ENCODE peak calls at places on chromosomes 7 and 10, in ten cellular contexts. R is cardiac muscle cell, B is fibroblast of pulmonary artery, K is OCI-LY7, L is cardiac fibroblast, N is colonic mucosa, X is tibial nerve, H is GM12878, W is GM10248, Q is lower leg skin. T is an unnamed sample.

GRCh38 chr7:33807779-33808482 is 97.4 kb upstream of the BMPER start:
- DNase-seq in R (peak), B (peak), K (peak), L (peak), N (peak), X (no peak), H (no peak), W (no peak), Q (no peak), T (peak)

GRCh38 chr10:94224656-94225055 is 138.1 kb downstream of the NOC3L start:
- DNase-seq in R (no peak), B (no peak), K (no peak), L (peak), N (no peak), X (no peak), H (no peak), W (no peak), Q (no peak), T (no peak)

GRCh38 chr7:101133621-101134398 is 6.9 kb downstream of the SERPINE1 start:
- DNase-seq in R (no peak), B (peak), K (no peak), L (peak), N (no peak), X (no peak), H (no peak), W (no peak), Q (no peak), T (no peak)

GRCh38 chr7:151236406-151236805 is 4.1 kb downstream of the CHPF2 start:
- DNase-seq in R (no peak), B (no peak), K (no peak), L (no peak), N (no peak), X (no peak), H (no peak), W (no peak), Q (no peak), T (no peak)

GRCh38 chr7:15603124-15603523 is 41.3 kb upstream of the AGMO start:
- DNase-seq in R (no peak), B (no peak), K (no peak), L (peak), N (no peak), X (no peak), H (no peak), W (no peak), Q (no peak), T (no peak)

GRCh38 chr7:54141565-54141964 is 400.6 kb upstream of the VSTM2A start:
- DNase-seq in R (no peak), B (no peak), K (no peak), L (peak), N (no peak), X (no peak), H (no peak), W (no peak), Q (no peak), T (no peak)

GRCh38 chr7:100679129-100679926 is 5.8 kb downstream of the GNB2 start:
- DNase-seq in R (no peak), B (no peak), K (no peak), L (no peak), N (no peak), X (no peak), H (no peak), W (no peak), Q (no peak), T (no peak)

GRCh38 chr10:132138596-132138995 is 48.2 kb upstream of the DPYSL4 start:
- DNase-seq in R (no peak), B (no peak), K (no peak), L (no peak), N (no peak), X (no peak), H (no peak), W (no peak), Q (no peak), T (no peak)

GRCh38 chr10:95818663-95819062 is 62.7 kb downstream of the ENTPD1 start:
- DNase-seq in R (no peak), B (peak), K (no peak), L (peak), N (no peak), X (no peak), H (no peak), W (no peak), Q (no peak), T (no peak)

GRCh38 chr7:50778189-50778588 is 4.5 kb downstream of the GRB10 start:
- DNase-seq in R (no peak), B (no peak), K (no peak), L (no peak), N (no peak), X (no peak), H (no peak), W (no peak), Q (no peak), T (no peak)

GRCh38 chr10:16890691-16891090 is 73.5 kb upstream of the RSU1 start:
- DNase-seq in R (no peak), B (no peak), K (no peak), L (no peak), N (no peak), X (no peak), H (no peak), W (no peak), Q (no peak), T (no peak)

GRCh38 chr10:102675887-102676616 is 31.8 kb downstream of the TRIM8 start:
- DNase-seq in R (no peak), B (peak), K (no peak), L (peak), N (no peak), X (no peak), H (no peak), W (peak), Q (peak), T (no peak)

GRCh38 chr7:148514236-148514635 is 76.3 kb upstream of the C7orf33 start:
- DNase-seq in R (no peak), B (no peak), K (no peak), L (no peak), N (no peak), X (no peak), H (no peak), W (no peak), Q (no peak), T (no peak)

GRCh38 chr7:1854521-1855395 is 184.7 kb downstream of the ELFN1 start:
- DNase-seq in R (no peak), B (no peak), K (no peak), L (no peak), N (no peak), X (no peak), H (no peak), W (no peak), Q (no peak), T (no peak)

GRCh38 chr7:99092064-99092720 is 51.7 kb downstream of the SMURF1 start:
- DNase-seq in R (no peak), B (no peak), K (no peak), L (no peak), N (no peak), X (no peak), H (no peak), W (no peak), Q (no peak), T (no peak)

GRCh38 chr10:133616371-133617130 is 10.0 kb downstream of the FRG2B start:
- DNase-seq in R (no peak), B (no peak), K (no peak), L (peak), N (peak), X (no peak), H (no peak), W (no peak), Q (no peak), T (no peak)

GRCh38 chr10:132515811-132516726 is 21.5 kb upstream of the INPP5A start:
- DNase-seq in R (no peak), B (no peak), K (no peak), L (no peak), N (no peak), X (no peak), H (no peak), W (no peak), Q (no peak), T (no peak)

GRCh38 chr7:98927125-98927524 is 48.8 kb downstream of the TRRAP start:
- DNase-seq in R (no peak), B (no peak), K (no peak), L (no peak), N (no peak), X (no peak), H (no peak), W (no peak), Q (no peak), T (no peak)

GRCh38 chr10:62617702-62618451 is 186.6 kb upstream of the ADO start:
- DNase-seq in R (no peak), B (no peak), K (no peak), L (no peak), N (no peak), X (no peak), H (no peak), W (no peak), Q (no peak), T (no peak)

GRCh38 chr10:70255329-70256299 is 22.4 kb upstream of the PPA1 start:
- DNase-seq in R (no peak), B (peak), K (no peak), L (peak), N (peak), X (no peak), H (no peak), W (peak), Q (no peak), T (no peak)

GRCh38 chr7:6164491-6164890 is 107.9 kb downstream of the CYTH3 start:
- DNase-seq in R (no peak), B (no peak), K (no peak), L (no peak), N (no peak), X (no peak), H (no peak), W (no peak), Q (no peak), T (no peak)

GRCh38 chr10:74329873-74330272 is 178.9 kb downstream of the ADK start:
- DNase-seq in R (no peak), B (peak), K (no peak), L (peak), N (no peak), X (no peak), H (no peak), W (no peak), Q (no peak), T (no peak)

GRCh38 chr10:114199239-114199638 is 20.1 kb downstream of the TDRD1 start:
- DNase-seq in R (no peak), B (no peak), K (no peak), L (no peak), N (no peak), X (no peak), H (no peak), W (no peak), Q (no peak), T (no peak)

GRCh38 chr7:41058986-41059741 is 643.7 kb downstream of the INHBA start:
- DNase-seq in R (no peak), B (peak), K (no peak), L (peak), N (peak), X (no peak), H (no peak), W (no peak), Q (no peak), T (no peak)

GRCh38 chr10:54904833-54905232 is 103.8 kb upstream of the PCDH15 start:
- DNase-seq in R (no peak), B (no peak), K (no peak), L (no peak), N (no peak), X (no peak), H (no peak), W (no peak), Q (no peak), T (no peak)

GRCh38 chr10:57247271-57247670 is 886.2 kb upstream of the ZWINT start:
- DNase-seq in R (no peak), B (no peak), K (no peak), L (no peak), N (no peak), X (no peak), H (no peak), W (no peak), Q (no peak), T (no peak)

DNA sequence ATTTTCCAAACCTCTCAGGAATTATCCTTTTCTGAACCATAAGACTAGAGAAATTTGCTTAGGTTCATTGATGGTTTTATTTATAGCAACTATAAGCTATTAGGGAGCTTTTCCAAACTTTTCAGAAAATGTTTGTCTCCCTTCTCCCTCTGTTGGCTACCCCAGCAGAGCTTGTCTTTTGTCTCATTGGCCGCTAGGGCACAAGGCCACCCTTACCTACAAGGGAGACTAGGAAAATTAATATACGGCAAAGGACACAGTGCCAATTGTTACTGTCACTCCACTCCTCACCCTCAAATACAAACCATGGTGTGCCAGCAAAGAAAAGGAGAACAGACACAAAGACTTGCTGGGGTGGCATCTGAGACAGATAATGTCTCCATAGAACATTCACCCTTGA is 471.4 kb downstream of the XPNPEP1 start:
- DNase-seq in R (no peak), B (no peak), K (no peak), L (no peak), N (no peak), X (no peak), H (no peak), W (no peak), Q (no peak), T (no peak)
- TF ChIP-seq CTCF in R (no peak), B (no peak), K (no peak), L (no peak), N (no peak), X (no peak), H (no peak), W (no peak), Q (no peak), T (no peak)

GRCh38 chr10:36281871-36282331 is 639.8 kb upstream of the FZD8 start:
- DNase-seq in R (peak), B (peak), K (no peak), L (no peak), N (no peak), X (peak), H (no peak), W (no peak), Q (no peak), T (no peak)
- TF ChIP-seq CTCF in R (no peak), B (no peak), K (no peak), L (no peak), N (no peak), X (no peak), H (no peak), W (no peak), Q (no peak), T (no peak)

GRCh38 chr10:56116684-56117083 is 244.4 kb downstream of the ZWINT start:
- DNase-seq in R (peak), B (no peak), K (no peak), L (no peak), N (no peak), X (no peak), H (no peak), W (no peak), Q (no peak), T (no peak)
- TF ChIP-seq CTCF in R (no peak), B (no peak), K (peak), L (no peak), N (no peak), X (no peak), H (peak), W (no peak), Q (no peak), T (peak)

DNA sequence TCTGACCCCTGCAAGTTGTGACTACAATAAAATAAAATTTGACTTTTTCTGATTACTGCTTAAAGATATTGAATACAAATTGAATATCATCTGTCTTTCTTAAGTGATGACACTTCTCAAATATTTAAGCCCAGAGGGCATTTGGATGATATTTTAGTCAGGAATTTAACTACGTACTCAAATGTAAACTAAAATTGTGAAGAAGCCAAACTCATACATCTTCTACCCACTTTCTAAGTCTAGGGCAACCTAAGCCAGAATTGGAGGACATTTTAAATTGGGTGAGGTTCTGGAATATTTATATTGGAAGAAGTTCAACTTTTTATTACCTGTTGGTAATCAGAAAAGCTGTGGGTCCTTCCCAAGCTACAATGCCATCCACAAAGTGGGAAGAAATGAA is 149.1 kb upstream of the WDR11 start:
- DNase-seq in R (no peak), B (no peak), K (no peak), L (no peak), N (no peak), X (no peak), H (no peak), W (no peak), Q (no peak), T (no peak)
- TF ChIP-seq CTCF in R (no peak), B (no peak), K (no peak), L (no peak), N (no peak), X (no peak), H (no peak), W (no peak), Q (no peak), T (no peak)

GRCh38 chr10:36683421-36683820 is 442.0 kb upstream of the ANKRD30A start:
- DNase-seq in R (no peak), B (no peak), K (no peak), L (no peak), N (no peak), X (no peak), H (no peak), W (no peak), Q (no peak), T (no peak)
- TF ChIP-seq CTCF in R (no peak), B (no peak), K (no peak), L (no peak), N (no peak), X (no peak), H (no peak), W (no peak), Q (no peak), T (peak)

GRCh38 chr7:142313528-142313927 is 55.7 kb upstream of the PRSS58 start:
- DNase-seq in R (no peak), B (no peak), K (peak), L (no peak), N (no peak), X (no peak), H (no peak), W (no peak), Q (no peak), T (no peak)

GRCh38 chr7:142307246-142307900 is 49.5 kb upstream of the PRSS58 start:
- DNase-seq in R (no peak), B (no peak), K (no peak), L (no peak), N (no peak), X (no peak), H (no peak), W (no peak), Q (no peak), T (no peak)

GRCh38 chr7:142308918-142309317 is 51.1 kb upstream of the PRSS58 start:
- DNase-seq in R (no peak), B (no peak), K (no peak), L (no peak), N (no peak), X (no peak), H (no peak), W (no peak), Q (no peak), T (no peak)

GRCh38 chr7:142308326-142308725 is 50.5 kb upstream of the PRSS58 start:
- DNase-seq in R (no peak), B (no peak), K (no peak), L (no peak), N (no peak), X (no peak), H (no peak), W (no peak), Q (no peak), T (no peak)

GRCh38 chr7:142311876-142312275 is 54.0 kb upstream of the PRSS58 start:
- DNase-seq in R (no peak), B (peak), K (no peak), L (no peak), N (no peak), X (no peak), H (no peak), W (no peak), Q (no peak), T (no peak)
- TF ChIP-seq CTCF in R (no peak), B (no peak), K (no peak), L (no peak), N (no peak), X (no peak), H (no peak), W (no peak), Q (no peak), T (no peak)